ENCODE peak calls at places on chromosomes 12 and 14, in four cellular contexts. J is HepG2, O is H1, G is K562. N is an unnamed sample.

GRCh38 chr12:105253882-105254513 is 18.0 kb upstream of the APPL2 start:
- DNase-seq in J (peak; percentile 23), O (no peak), G (peak; percentile 18), N (no peak)

GRCh38 chr14:75234173-75234855 is 44.3 kb upstream of the FOS start:
- DNase-seq in J (peak; percentile 31), O (no peak), G (peak; percentile 26), N (no peak)

GRCh38 chr14:102371361-102371760 is 8.6 kb downstream of the TECPR2 start:
- DNase-seq in J (no peak), O (no peak), G (no peak), N (no peak)

GRCh38 chr12:116818341-116818856 is 62.8 kb downstream of the HRK start:
- DNase-seq in J (no peak), O (no peak), G (no peak), N (no peak)

GRCh38 chr14:102799684-102800562 is 22.7 kb downstream of the TRAF3 start:
- DNase-seq in J (no peak), O (no peak), G (no peak), N (no peak)

GRCh38 chr12:130335517-130336392 is 1.9 kb upstream of the PIWIL1 start:
- DNase-seq in J (peak; percentile 52), O (no peak), G (peak; percentile 42), N (peak; percentile 3)

GRCh38 chr14:20247651-20248246 is 8.7 kb downstream of the OR11H4 start:
- DNase-seq in J (peak; percentile 66), O (no peak), G (peak; percentile 8), N (no peak)

GRCh38 chr12:1174659-1175058 is 183.6 kb downstream of the ERC1 start:
- DNase-seq in J (no peak), O (no peak), G (no peak), N (no peak)

GRCh38 chr14:42140831-42141279 is 534.2 kb downstream of the LRFN5 start:
- DNase-seq in J (no peak), O (no peak), G (no peak), N (no peak)

GRCh38 chr14:72471346-72471745 is 422.6 kb downstream of the DPF3 start:
- DNase-seq in J (no peak), O (no peak), G (no peak), N (no peak)

GRCh38 chr12:74401966-74402365 is 135.7 kb upstream of the ATXN7L3B start:
- DNase-seq in J (no peak), O (no peak), G (no peak), N (no peak)

GRCh38 chr12:49952396-49953055 is 2.0 kb downstream of the AQP2 start:
- DNase-seq in J (no peak), O (no peak), G (no peak), N (no peak)

GRCh38 chr12:39912211-39912980 is 193.5 kb downstream of the SLC2A13 start:
- DNase-seq in J (peak; percentile 18), O (no peak), G (no peak), N (no peak)

GRCh38 chr12:99772274-99772673 is 124.7 kb downstream of the GARIN6 start:
- DNase-seq in J (no peak), O (no peak), G (no peak), N (no peak)

GRCh38 chr12:107600596-107601144 is 84.9 kb upstream of the PWP1 start:
- DNase-seq in J (no peak), O (no peak), G (no peak), N (no peak)
- TF ChIP-seq HDAC6 in J (no peak), O (no peak), G (no peak), N (no peak)

DNA sequence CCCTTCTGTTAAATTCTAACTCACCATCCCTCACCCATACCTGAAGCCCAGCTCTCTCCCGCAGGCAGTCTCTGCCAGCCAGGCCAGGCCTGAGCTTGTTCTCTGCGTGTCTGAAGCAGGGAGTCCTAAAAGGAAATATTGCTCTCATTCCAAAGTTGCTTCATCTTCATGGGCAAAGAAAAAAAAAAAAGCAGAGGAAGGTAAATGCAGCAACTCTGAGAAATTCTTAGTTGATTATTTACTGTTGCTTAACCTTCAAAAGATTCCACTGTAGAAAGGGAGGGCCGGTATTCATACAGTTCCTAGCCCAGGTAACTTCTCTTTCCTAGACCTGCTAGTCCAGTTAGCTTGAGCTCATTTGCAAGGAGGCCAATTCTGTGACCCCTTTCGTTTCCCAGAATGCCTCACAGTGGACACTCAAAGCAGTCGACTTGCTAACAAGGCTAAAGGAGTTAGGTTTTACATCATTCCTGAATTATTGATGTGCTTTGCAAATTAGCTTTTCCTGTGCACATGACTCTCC is 193.5 kb upstream of the EEA1 start:
- DNase-seq in J (peak; percentile 81), O (no peak), G (no peak), N (no peak)
- H3K27me3 ChIP-seq in J (no peaks in the 10 kb centered on the region), O (no peaks in the 10 kb centered on the region), G (no peaks in the 10 kb centered on the region), N (no peaks in the 10 kb centered on the region)

GRCh38 chr12:42910656-42911055 is 321.1 kb upstream of the PRICKLE1 start:
- DNase-seq in J (no peak), O (no peak), G (no peak), N (no peak)
- TF ChIP-seq RFX5 in J (no peak), O (no peak), G (no peak), N (no peak)

DNA sequence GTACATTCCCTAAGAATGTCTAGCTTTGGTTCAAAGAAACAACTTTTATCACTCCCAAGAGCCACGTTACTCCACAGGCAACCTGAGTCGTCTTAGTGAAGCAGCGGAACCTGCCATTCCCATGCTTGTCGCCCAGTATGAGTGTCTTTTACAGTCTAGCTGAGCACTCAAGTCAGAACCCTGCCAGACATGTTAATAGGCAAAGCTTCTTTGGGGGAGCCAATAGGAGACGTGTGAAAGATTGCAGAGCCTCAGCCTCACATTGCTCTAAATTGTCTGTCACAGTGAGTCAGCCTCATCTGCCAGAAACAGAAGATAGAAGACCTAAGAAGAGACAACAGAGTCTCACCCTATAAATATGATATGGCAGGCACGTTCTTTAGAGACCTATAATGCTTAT is 541.6 kb upstream of the FLRT2 start:
- DNase-seq in J (no peak), O (no peak), G (no peak), N (no peak)
- TF ChIP-seq HDAC6 in J (no peak), O (no peak), G (no peak), N (no peak)

GRCh38 chr12:6708968-6709394 is 8.4 kb upstream of the PIANP start:
- DNase-seq in J (no peak), O (no peak), G (no peak), N (no peak)
- H3K27me3 ChIP-seq in J (no peaks in the 10 kb centered on the region), O (no peaks in the 10 kb centered on the region), G (no peaks in the 10 kb centered on the region), N (no peaks in the 10 kb centered on the region)

GRCh38 chr12:6451348-6452244 is at the start of gene TAPBPL:
- DNase-seq in J (peak; percentile 89), O (no peak), G (peak; percentile 31), N (peak; percentile 75)
- TF ChIP-seq RFX5 in J (no peak), O (no peak), G (no peak), N (no peak)